ENCODE peak calls at places on chromosomes 2 and 18, in seven cellular contexts. One of them, this sample, is unnamed.
A peak's percentile ranks its signal among the peaks of the same experiment; 100 is the strongest.

GRCh38 chr2:85173909-85174308 is 40.7 kb downstream of the TCF7L1 start:
- DNase-seq in pancreas: no peak
- DNase-seq in SK-N-SH: no peak
- DNase-seq in psoas muscle: peak; percentile 48
- DNase-seq in prostate gland: no peak
- DNase-seq in esophagus squamous epithelium: no peak
- DNase-seq in heart right ventricle: no peak
- DNase-seq in this sample: no peak

GRCh38 chr2:119431155-119431975 is at the start of gene TMEM37:
- DNase-seq in pancreas: peak; percentile 91
- DNase-seq in SK-N-SH: peak; percentile 85
- DNase-seq in heart right ventricle: peak; percentile 76
- DNase-seq in esophagus squamous epithelium: no peak
- DNase-seq in prostate gland: no peak
- DNase-seq in psoas muscle: peak; percentile 72
- DNase-seq in this sample: peak; percentile 91

GRCh38 chr18:67072789-67073188 is 443.7 kb downstream of the DSEL start:
- DNase-seq in prostate gland: no peak
- DNase-seq in SK-N-SH: no peak
- DNase-seq in heart right ventricle: no peak
- DNase-seq in pancreas: no peak
- DNase-seq in psoas muscle: no peak
- DNase-seq in esophagus squamous epithelium: no peak
- DNase-seq in this sample: no peak

GRCh38 chr2:167310442-167310841 is 422.2 kb downstream of the XIRP2 start:
- DNase-seq in prostate gland: no peak
- DNase-seq in psoas muscle: no peak
- DNase-seq in pancreas: no peak
- DNase-seq in esophagus squamous epithelium: no peak
- DNase-seq in SK-N-SH: no peak
- DNase-seq in heart right ventricle: no peak
- DNase-seq in this sample: peak; percentile 79

GRCh38 chr2:237179161-237179560 is 93.5 kb downstream of the COPS8 start:
- DNase-seq in prostate gland: no peak
- DNase-seq in heart right ventricle: no peak
- DNase-seq in pancreas: no peak
- DNase-seq in SK-N-SH: no peak
- DNase-seq in esophagus squamous epithelium: no peak
- DNase-seq in psoas muscle: no peak
- DNase-seq in this sample: no peak

GRCh38 chr2:187404431-187405110 is 43.5 kb downstream of the CALCRL start:
- DNase-seq in psoas muscle: no peak
- DNase-seq in esophagus squamous epithelium: no peak
- DNase-seq in prostate gland: no peak
- DNase-seq in pancreas: no peak
- DNase-seq in heart right ventricle: no peak
- DNase-seq in SK-N-SH: no peak
- DNase-seq in this sample: peak; percentile 11

GRCh38 chr2:79125721-79125985 is 5.4 kb downstream of the REG1A start:
- DNase-seq in esophagus squamous epithelium: no peak
- DNase-seq in SK-N-SH: no peak
- DNase-seq in prostate gland: no peak
- DNase-seq in pancreas: no peak
- DNase-seq in psoas muscle: no peak
- DNase-seq in heart right ventricle: no peak
- DNase-seq in this sample: no peak

GRCh38 chr2:216758431-216759155 is 63.2 kb upstream of the IGFBP5 start:
- DNase-seq in esophagus squamous epithelium: no peak
- DNase-seq in pancreas: no peak
- DNase-seq in heart right ventricle: no peak
- DNase-seq in SK-N-SH: no peak
- DNase-seq in psoas muscle: no peak
- DNase-seq in prostate gland: no peak
- DNase-seq in this sample: no peak

GRCh38 chr18:11811009-11811408 is 40.2 kb upstream of the CHMP1B start:
- DNase-seq in pancreas: no peak
- DNase-seq in prostate gland: no peak
- DNase-seq in psoas muscle: no peak
- DNase-seq in SK-N-SH: no peak
- DNase-seq in heart right ventricle: no peak
- DNase-seq in esophagus squamous epithelium: no peak
- DNase-seq in this sample: no peak

GRCh38 chr2:70842401-70842800 is 6.8 kb upstream of the CD207 start:
- DNase-seq in SK-N-SH: no peak
- DNase-seq in heart right ventricle: no peak
- DNase-seq in esophagus squamous epithelium: no peak
- DNase-seq in prostate gland: no peak
- DNase-seq in pancreas: no peak
- DNase-seq in psoas muscle: no peak
- DNase-seq in this sample: no peak

GRCh38 chr18:21064347-21064746 is 47.3 kb downstream of the ROCK1 start:
- DNase-seq in psoas muscle: no peak
- DNase-seq in pancreas: no peak
- DNase-seq in SK-N-SH: no peak
- DNase-seq in prostate gland: no peak
- DNase-seq in esophagus squamous epithelium: no peak
- DNase-seq in heart right ventricle: no peak
- DNase-seq in this sample: no peak

GRCh38 chr2:128315829-128316776 is 2.6 kb downstream of the HS6ST1 start:
- DNase-seq in esophagus squamous epithelium: no peak
- DNase-seq in heart right ventricle: peak; percentile 12
- DNase-seq in prostate gland: peak; percentile 10
- DNase-seq in pancreas: peak; percentile 56
- DNase-seq in SK-N-SH: peak; percentile 39
- DNase-seq in psoas muscle: peak; percentile 25
- DNase-seq in this sample: peak; percentile 43

GRCh38 chr2:238557431-238557830 is 130.7 kb downstream of the ASB1 start:
- DNase-seq in pancreas: no peak
- DNase-seq in esophagus squamous epithelium: no peak
- DNase-seq in prostate gland: no peak
- DNase-seq in heart right ventricle: no peak
- DNase-seq in SK-N-SH: no peak
- DNase-seq in psoas muscle: no peak
- DNase-seq in this sample: no peak

GRCh38 chr18:55510809-55511208 is 77.2 kb downstream of the TCF4 start:
- DNase-seq in psoas muscle: no peak
- DNase-seq in prostate gland: no peak
- DNase-seq in esophagus squamous epithelium: no peak
- DNase-seq in SK-N-SH: no peak
- DNase-seq in pancreas: no peak
- DNase-seq in heart right ventricle: no peak
- DNase-seq in this sample: no peak

GRCh38 chr2:24917086-24917485 is 3.0 kb downstream of the ADCY3 start:
- DNase-seq in pancreas: no peak
- DNase-seq in esophagus squamous epithelium: no peak
- DNase-seq in heart right ventricle: no peak
- DNase-seq in prostate gland: no peak
- DNase-seq in psoas muscle: no peak
- DNase-seq in SK-N-SH: no peak
- DNase-seq in this sample: no peak

GRCh38 chr2:110842048-110842447 is 109.7 kb downstream of the ACOXL start:
- DNase-seq in pancreas: no peak
- DNase-seq in prostate gland: no peak
- DNase-seq in esophagus squamous epithelium: no peak
- DNase-seq in SK-N-SH: no peak
- DNase-seq in psoas muscle: no peak
- DNase-seq in heart right ventricle: no peak
- DNase-seq in this sample: no peak

GRCh38 chr2:11985817-11986566 is 239.6 kb downstream of the LPIN1 start:
- DNase-seq in prostate gland: no peak
- DNase-seq in psoas muscle: no peak
- DNase-seq in heart right ventricle: no peak
- DNase-seq in esophagus squamous epithelium: no peak
- DNase-seq in pancreas: no peak
- DNase-seq in SK-N-SH: no peak
- DNase-seq in this sample: no peak

GRCh38 chr2:11983401-11983800 is 237.0 kb downstream of the LPIN1 start:
- DNase-seq in SK-N-SH: no peak
- DNase-seq in heart right ventricle: no peak
- DNase-seq in psoas muscle: no peak
- DNase-seq in esophagus squamous epithelium: no peak
- DNase-seq in pancreas: no peak
- DNase-seq in prostate gland: no peak
- DNase-seq in this sample: no peak

GRCh38 chr2:11980809-11981208 is 234.4 kb downstream of the LPIN1 start:
- DNase-seq in prostate gland: no peak
- DNase-seq in SK-N-SH: no peak
- DNase-seq in heart right ventricle: no peak
- DNase-seq in pancreas: peak; percentile 68
- DNase-seq in psoas muscle: peak; percentile 17
- DNase-seq in esophagus squamous epithelium: no peak
- DNase-seq in this sample: no peak

GRCh38 chr2:11984556-11985158 is 238.2 kb downstream of the LPIN1 start:
- DNase-seq in SK-N-SH: no peak
- DNase-seq in prostate gland: no peak
- DNase-seq in esophagus squamous epithelium: no peak
- DNase-seq in pancreas: no peak
- DNase-seq in psoas muscle: no peak
- DNase-seq in heart right ventricle: no peak
- DNase-seq in this sample: no peak

DNA sequence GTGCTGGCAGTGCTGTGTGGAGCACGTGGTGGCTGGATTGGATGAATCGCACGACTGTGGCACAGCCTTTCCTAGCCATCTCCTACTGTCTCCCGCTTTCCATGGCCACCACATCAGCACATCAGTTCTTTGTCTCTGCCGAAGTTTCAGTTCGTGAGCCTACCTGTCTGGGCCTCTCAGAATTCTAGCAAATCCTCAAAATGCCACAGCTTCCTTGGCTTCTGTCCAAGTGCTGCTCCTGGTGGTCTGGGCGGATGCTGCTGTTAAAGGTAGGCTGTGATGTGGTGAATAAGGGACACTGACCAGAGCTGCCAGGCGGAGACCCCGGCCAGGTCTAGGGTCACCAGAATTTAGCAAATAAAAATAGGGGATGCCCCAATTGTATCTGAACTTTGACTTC is 237.4 kb downstream of the LPIN1 start:
- DNase-seq in pancreas: no peak
- DNase-seq in prostate gland: no peak
- DNase-seq in SK-N-SH: no peak
- DNase-seq in heart right ventricle: no peak
- DNase-seq in esophagus squamous epithelium: no peak
- DNase-seq in psoas muscle: no peak
- DNase-seq in this sample: no peak
- TF ChIP-seq CTCF in pancreas: no peak
- TF ChIP-seq CTCF in prostate gland: no peak
- TF ChIP-seq CTCF in SK-N-SH: no peak
- TF ChIP-seq CTCF in heart right ventricle: no peak
- TF ChIP-seq CTCF in esophagus squamous epithelium: no peak
- TF ChIP-seq CTCF in psoas muscle: no peak
- TF ChIP-seq CTCF in this sample: no peak

DNA sequence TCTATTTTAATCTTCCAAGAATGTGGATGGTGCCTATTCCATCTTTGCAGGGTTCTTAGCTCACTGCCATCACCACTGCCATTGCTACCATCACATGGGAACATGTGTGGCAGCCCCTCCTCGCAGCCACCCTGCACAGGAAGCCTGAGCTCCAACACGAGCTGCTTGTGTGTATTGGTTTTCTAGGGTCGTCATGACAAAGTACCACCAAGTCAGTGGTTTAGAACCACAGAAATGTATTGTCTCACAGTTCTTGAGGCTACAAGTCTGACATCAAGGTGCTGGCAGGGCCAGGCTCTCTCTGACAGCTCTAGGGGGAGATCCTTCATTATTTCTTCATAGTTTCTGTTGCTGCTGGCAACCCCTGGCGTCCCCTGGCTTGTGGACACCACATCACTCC is 10.3 kb upstream of the IL1R2 start:
- DNase-seq in heart right ventricle: no peak
- DNase-seq in esophagus squamous epithelium: no peak
- DNase-seq in pancreas: no peak
- DNase-seq in prostate gland: no peak
- DNase-seq in SK-N-SH: no peak
- DNase-seq in psoas muscle: no peak
- DNase-seq in this sample: no peak
- H3K4me1 ChIP-seq in heart right ventricle: no peaks in the 10 kb centered on the region
- H3K4me1 ChIP-seq in esophagus squamous epithelium: peaks cover 80% of the 10 kb centered on the region
- H3K4me1 ChIP-seq in pancreas: no peaks in the 10 kb centered on the region
- H3K4me1 ChIP-seq in prostate gland: no peaks in the 10 kb centered on the region
- H3K4me1 ChIP-seq in SK-N-SH: peaks cover 2% of the 10 kb centered on the region
- H3K4me1 ChIP-seq in psoas muscle: no peaks in the 10 kb centered on the region
- H3K4me1 ChIP-seq in this sample: no peaks in the 10 kb centered on the region

GRCh38 chr2:205053827-205054410 is 508.6 kb downstream of the PARD3B start:
- DNase-seq in esophagus squamous epithelium: no peak
- DNase-seq in heart right ventricle: no peak
- DNase-seq in SK-N-SH: no peak
- DNase-seq in pancreas: no peak
- DNase-seq in psoas muscle: no peak
- DNase-seq in prostate gland: no peak
- DNase-seq in this sample: peak; percentile 39

GRCh38 chr2:205047273-205047839 is 502.1 kb downstream of the PARD3B start:
- DNase-seq in heart right ventricle: no peak
- DNase-seq in psoas muscle: no peak
- DNase-seq in esophagus squamous epithelium: no peak
- DNase-seq in SK-N-SH: no peak
- DNase-seq in prostate gland: no peak
- DNase-seq in pancreas: no peak
- DNase-seq in this sample: no peak

GRCh38 chr2:205054789-205055188 is 509.5 kb downstream of the PARD3B start:
- DNase-seq in heart right ventricle: no peak
- DNase-seq in SK-N-SH: peak; percentile 19
- DNase-seq in esophagus squamous epithelium: no peak
- DNase-seq in pancreas: no peak
- DNase-seq in psoas muscle: no peak
- DNase-seq in prostate gland: no peak
- DNase-seq in this sample: no peak

GRCh38 chr2:205052781-205053180 is 507.5 kb downstream of the PARD3B start:
- DNase-seq in SK-N-SH: no peak
- DNase-seq in prostate gland: no peak
- DNase-seq in esophagus squamous epithelium: no peak
- DNase-seq in psoas muscle: no peak
- DNase-seq in pancreas: no peak
- DNase-seq in heart right ventricle: no peak
- DNase-seq in this sample: no peak

DNA sequence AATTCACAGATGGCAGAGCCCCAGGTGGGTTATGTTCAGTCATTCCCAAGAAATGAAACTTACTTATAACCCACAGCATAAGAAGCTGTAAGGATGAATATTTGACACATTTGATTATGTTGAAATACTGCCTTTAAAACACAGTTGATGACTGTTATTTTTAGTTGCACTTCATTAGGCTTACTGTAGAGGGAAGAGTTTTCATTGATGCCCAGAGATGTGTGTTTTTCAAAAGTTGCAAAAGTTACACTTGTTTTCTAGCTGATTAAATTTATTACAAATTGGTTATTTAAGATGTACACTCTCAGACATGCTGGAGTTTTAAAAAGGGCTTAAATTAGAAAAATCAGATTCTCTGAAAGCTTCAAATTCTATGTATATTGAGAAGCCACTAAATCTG is 506.1 kb downstream of the PARD3B start:
- DNase-seq in psoas muscle: no peak
- DNase-seq in pancreas: no peak
- DNase-seq in prostate gland: no peak
- DNase-seq in esophagus squamous epithelium: no peak
- DNase-seq in SK-N-SH: no peak
- DNase-seq in heart right ventricle: no peak
- DNase-seq in this sample: peak; percentile 3
- TF ChIP-seq CTCF in psoas muscle: no peak
- TF ChIP-seq CTCF in pancreas: no peak
- TF ChIP-seq CTCF in prostate gland: no peak
- TF ChIP-seq CTCF in esophagus squamous epithelium: no peak
- TF ChIP-seq CTCF in SK-N-SH: peak; percentile 47
- TF ChIP-seq CTCF in heart right ventricle: peak; percentile 27
- TF ChIP-seq CTCF in this sample: peak; percentile 13

GRCh38 chr2:198401644-198402043 is 597.3 kb downstream of the PLCL1 start:
- DNase-seq in psoas muscle: no peak
- DNase-seq in pancreas: no peak
- DNase-seq in esophagus squamous epithelium: no peak
- DNase-seq in heart right ventricle: no peak
- DNase-seq in SK-N-SH: no peak
- DNase-seq in prostate gland: no peak
- DNase-seq in this sample: no peak

GRCh38 chr2:198400999-198401398 is 596.6 kb downstream of the PLCL1 start:
- DNase-seq in SK-N-SH: no peak
- DNase-seq in prostate gland: no peak
- DNase-seq in pancreas: no peak
- DNase-seq in heart right ventricle: no peak
- DNase-seq in esophagus squamous epithelium: no peak
- DNase-seq in psoas muscle: no peak
- DNase-seq in this sample: no peak
- H3K4me1 ChIP-seq in SK-N-SH: no peaks in the 10 kb centered on the region
- H3K4me1 ChIP-seq in prostate gland: no peaks in the 10 kb centered on the region
- H3K4me1 ChIP-seq in pancreas: no peaks in the 10 kb centered on the region
- H3K4me1 ChIP-seq in heart right ventricle: no peaks in the 10 kb centered on the region
- H3K4me1 ChIP-seq in esophagus squamous epithelium: no peaks in the 10 kb centered on the region
- H3K4me1 ChIP-seq in psoas muscle: no peaks in the 10 kb centered on the region
- H3K4me1 ChIP-seq in this sample: no peaks in the 10 kb centered on the region

This sample was measured in cardiac muscle cell.